ENCODE peak calls at places on chromosome 7, in six cellular contexts. L, I, O, K, Y and X are unnamed samples.

GRCh38 chr7:77461842-77462241 is 45.7 kb upstream of the GSAP start:
- DNase-seq in L (no peak), I (no peak), O (no peak), K (no peak), Y (no peak), X (no peak)

GRCh38 chr7:73842248-73842895 is at the start of gene METTL27:
- DNase-seq in L (peak; percentile 98), I (peak; percentile 97), O (peak; percentile 86), K (peak; percentile 97), Y (peak; percentile 91), X (peak; percentile 87)

GRCh38 chr7:101363196-101363733 is 590 bp downstream of the COL26A1 start:
- DNase-seq in L (no peak), I (no peak), O (no peak), K (no peak), Y (no peak), X (no peak)

GRCh38 chr7:51310131-51310583 is 6.5 kb downstream of the COBL start:
- DNase-seq in L (no peak), I (no peak), O (no peak), K (no peak), Y (peak; percentile 48), X (no peak)

GRCh38 chr7:34748244-34749039 is 90.4 kb downstream of the NPSR1 start:
- DNase-seq in L (peak; percentile 67), I (peak; percentile 81), O (peak; percentile 99), K (peak; percentile 38), Y (no peak), X (peak; percentile 30)

GRCh38 chr7:117036836-117037235 is 83.5 kb downstream of the ST7 start:
- DNase-seq in L (no peak), I (no peak), O (no peak), K (no peak), Y (no peak), X (no peak)

GRCh38 chr7:70830060-70830395 is 301.9 kb upstream of the GALNT17 start:
- DNase-seq in L (no peak), I (no peak), O (no peak), K (no peak), Y (no peak), X (no peak)

GRCh38 chr7:44977304-44977858 is 1.4 kb downstream of the MYO1G start:
- DNase-seq in L (peak; percentile 35), I (no peak), O (no peak), K (no peak), Y (no peak), X (no peak)

GRCh38 chr7:28417321-28417940 is 5.1 kb downstream of the CREB5 start:
- DNase-seq in L (no peak), I (no peak), O (no peak), K (no peak), Y (no peak), X (no peak)

GRCh38 chr7:50851891-50852290 is 69.2 kb upstream of the GRB10 start:
- DNase-seq in L (no peak), I (no peak), O (no peak), K (no peak), Y (no peak), X (no peak)

GRCh38 chr7:16668049-16668858 is 22.3 kb downstream of the BZW2 start:
- DNase-seq in L (peak; percentile 99), I (peak; percentile 91), O (peak; percentile 10), K (no peak), Y (no peak), X (peak; percentile 99)

GRCh38 chr7:13882051-13882450 is 107.4 kb downstream of the ETV1 start:
- DNase-seq in L (no peak), I (no peak), O (no peak), K (no peak), Y (no peak), X (no peak)
- H2AFZ ChIP-seq in L (no peak overlapping the region), I (no peak overlapping the region), O (no peak overlapping the region), K (no peak overlapping the region), Y (no peak overlapping the region), X (no peak overlapping the region)

DNA sequence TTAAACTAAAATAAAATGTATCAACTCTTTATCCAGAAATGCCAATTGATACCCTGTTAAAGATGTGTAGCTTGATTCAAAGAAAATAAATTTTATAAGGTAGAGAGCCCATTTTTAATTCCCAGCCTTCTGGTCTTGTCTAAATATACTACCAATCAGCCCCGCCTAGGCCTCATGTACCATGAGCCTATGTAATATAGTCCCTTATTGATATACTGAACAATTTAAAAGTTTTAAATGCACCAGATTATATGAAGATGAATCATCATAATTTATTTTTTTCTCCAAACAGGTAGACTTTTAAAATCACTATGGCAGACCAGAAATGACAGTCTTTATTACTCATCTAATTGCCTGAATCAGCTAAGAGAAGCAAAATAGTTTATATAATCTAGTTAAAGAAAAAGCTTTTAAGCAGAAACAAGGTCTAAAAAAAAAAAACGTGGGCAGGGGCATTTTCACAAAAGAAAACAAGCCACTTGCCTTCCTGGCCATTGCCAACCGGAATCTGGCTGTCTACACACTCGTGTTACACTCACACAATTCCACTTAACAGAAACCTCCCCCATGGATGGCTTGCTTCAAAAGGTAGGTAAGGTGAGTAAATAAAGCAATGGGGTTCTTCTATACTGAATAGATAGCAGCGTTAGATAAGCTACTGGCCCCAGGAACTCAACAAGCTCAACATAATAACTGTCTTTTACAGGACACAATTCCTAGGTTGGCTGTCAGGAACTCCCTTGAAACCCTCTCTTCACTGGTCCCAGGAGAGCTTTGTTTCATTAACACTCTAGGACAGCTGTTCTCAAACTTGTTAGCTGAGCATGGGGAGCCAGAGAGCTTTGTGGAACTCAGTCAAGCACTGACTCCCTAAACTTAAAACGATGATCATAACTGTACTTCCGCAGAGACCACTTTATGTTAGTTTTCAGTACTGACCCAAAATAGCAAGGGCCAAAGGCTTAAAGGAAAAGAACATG is 37.2 kb downstream of the RAPGEF5 start:
- DNase-seq in L (no peak), I (no peak), O (no peak), K (no peak), Y (no peak), X (no peak)
- H2AFZ ChIP-seq in L (no peak overlapping the region), I (no peak overlapping the region), O (no peak overlapping the region), K (no peak overlapping the region), Y (no peak overlapping the region), X (no peak overlapping the region)

DNA sequence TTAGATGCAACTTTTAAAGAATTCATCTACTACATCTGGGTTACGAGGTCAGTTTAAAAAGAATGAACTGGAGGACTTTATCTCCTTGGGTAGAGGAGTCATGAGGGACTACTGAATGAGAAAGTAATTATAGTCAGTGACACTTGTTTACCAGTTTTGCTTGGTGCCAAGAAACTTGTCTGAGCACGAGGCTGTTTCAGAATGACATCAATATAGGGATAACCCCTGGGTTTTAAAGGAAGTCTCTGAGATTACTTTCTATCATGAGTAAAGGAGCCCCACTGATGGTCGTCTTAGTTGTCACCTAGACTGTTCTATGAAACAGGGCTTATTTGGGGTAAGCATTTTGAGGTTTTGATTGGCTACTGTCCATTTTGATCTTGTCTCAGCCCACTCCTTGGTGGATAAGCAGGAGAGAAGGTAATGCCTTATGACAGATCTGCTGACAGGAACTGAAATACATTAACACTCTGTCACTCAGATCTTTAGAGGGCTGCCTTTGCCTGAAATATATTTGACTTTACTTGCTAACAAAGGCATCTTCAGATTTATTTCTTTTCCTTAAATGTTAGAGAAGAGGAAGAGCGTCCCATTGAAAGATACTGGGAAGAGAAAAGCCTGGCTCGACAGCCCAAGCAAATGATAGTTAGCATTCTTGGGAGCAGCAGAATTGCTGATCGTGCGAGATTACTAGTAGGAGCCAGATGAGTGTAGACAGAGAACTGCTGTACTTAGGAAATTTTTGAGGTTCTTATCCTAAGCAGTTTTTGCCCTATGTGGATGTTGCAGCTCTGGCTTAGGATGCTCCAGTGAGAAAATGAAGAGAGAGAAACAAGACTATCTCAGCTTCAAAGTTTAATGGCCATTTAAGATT is 299.2 kb upstream of the LRGUK start:
- DNase-seq in L (no peak), I (no peak), O (no peak), K (no peak), Y (no peak), X (peak; percentile 61)
- H2AFZ ChIP-seq in L (no peak overlapping the region), I (no peak overlapping the region), O (no peak overlapping the region), K (no peak overlapping the region), Y (no peak overlapping the region), X (no peak overlapping the region)

DNA sequence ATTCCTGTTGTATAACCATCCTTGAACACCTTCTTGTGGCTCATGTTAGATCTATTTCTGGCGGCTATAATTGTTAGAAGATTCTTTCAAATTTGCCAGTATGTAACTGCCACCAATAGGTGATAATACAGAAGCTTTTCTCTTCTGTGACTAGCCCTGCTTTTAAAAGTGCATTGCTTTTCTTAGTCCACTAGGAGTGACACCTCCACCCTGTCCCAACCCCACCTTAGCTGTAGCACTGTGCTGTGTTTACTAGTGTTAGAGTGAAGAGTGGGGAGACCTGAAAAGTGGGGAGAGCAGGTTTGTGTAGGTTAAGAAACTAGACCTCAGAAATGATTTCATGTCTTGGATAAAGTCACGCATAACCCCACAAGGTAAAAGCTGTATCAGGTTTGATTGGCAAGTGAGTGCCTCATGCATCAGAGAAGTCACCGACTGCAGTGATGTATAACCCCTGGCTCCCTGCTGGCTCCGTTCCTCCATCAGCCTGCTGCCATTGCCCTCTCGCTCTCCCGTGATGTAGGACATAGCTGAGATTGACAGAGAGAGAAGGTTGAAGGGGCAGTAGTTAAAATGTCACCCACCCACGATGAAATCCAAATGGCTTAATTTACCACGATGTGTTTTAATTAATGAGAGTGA is 12.5 kb downstream of the NPVF start:
- DNase-seq in L (no peak), I (no peak), O (no peak), K (peak; percentile 35), Y (no peak), X (no peak)
- H2AFZ ChIP-seq in L (peak overlapping the region; percentile 32), I (no peak overlapping the region), O (no peak overlapping the region), K (no peak overlapping the region), Y (no peak overlapping the region), X (no peak overlapping the region)